ENCODE peak calls at places on chromosomes 5 and 9, in five cellular contexts. One of them, this sample, is unnamed.

GRCh38 chr9:135573124-135573523 is 11.6 kb downstream of the PAEP start:
- DNase-seq in heart left ventricle: no peak
- DNase-seq in CD8-positive, alpha-beta T cell: no peak
- DNase-seq in HCT116: no peak
- DNase-seq in mucosa of descending colon: no peak
- DNase-seq in this sample: no peak

GRCh38 chr5:151742870-151743294 is 15.5 kb downstream of the ATOX1 start:
- DNase-seq in CD8-positive, alpha-beta T cell: no peak
- DNase-seq in heart left ventricle: no peak
- DNase-seq in mucosa of descending colon: peak; percentile 41
- DNase-seq in HCT116: peak; percentile 56
- DNase-seq in this sample: peak; percentile 79

GRCh38 chr9:84590706-84591105 is 78.8 kb upstream of the NTRK2 start:
- DNase-seq in HCT116: no peak
- DNase-seq in heart left ventricle: no peak
- DNase-seq in mucosa of descending colon: no peak
- DNase-seq in CD8-positive, alpha-beta T cell: no peak
- DNase-seq in this sample: no peak

GRCh38 chr5:133370281-133370890 is 242.0 kb downstream of the FSTL4 start:
- DNase-seq in heart left ventricle: no peak
- DNase-seq in CD8-positive, alpha-beta T cell: no peak
- DNase-seq in mucosa of descending colon: no peak
- DNase-seq in HCT116: no peak
- DNase-seq in this sample: no peak

GRCh38 chr5:42579320-42579719 is 156.1 kb downstream of the GHR start:
- DNase-seq in CD8-positive, alpha-beta T cell: no peak
- DNase-seq in heart left ventricle: no peak
- DNase-seq in HCT116: no peak
- DNase-seq in mucosa of descending colon: no peak
- DNase-seq in this sample: no peak

GRCh38 chr5:124212949-124213348 is 533.5 kb downstream of the ZNF608 start:
- DNase-seq in CD8-positive, alpha-beta T cell: no peak
- DNase-seq in mucosa of descending colon: no peak
- DNase-seq in HCT116: no peak
- DNase-seq in heart left ventricle: no peak
- DNase-seq in this sample: no peak

GRCh38 chr5:109105631-109106267 is 304.0 kb downstream of the PJA2 start:
- DNase-seq in CD8-positive, alpha-beta T cell: no peak
- DNase-seq in HCT116: no peak
- DNase-seq in heart left ventricle: no peak
- DNase-seq in mucosa of descending colon: no peak
- DNase-seq in this sample: peak; percentile 81

GRCh38 chr5:107776506-107776905 is 105.8 kb upstream of the EFNA5 start:
- DNase-seq in mucosa of descending colon: no peak
- DNase-seq in HCT116: no peak
- DNase-seq in CD8-positive, alpha-beta T cell: no peak
- DNase-seq in heart left ventricle: no peak
- DNase-seq in this sample: no peak

GRCh38 chr5:140821375-140822280 is at the start of gene PCDHA5:
- DNase-seq in CD8-positive, alpha-beta T cell: no peak
- DNase-seq in heart left ventricle: no peak
- DNase-seq in mucosa of descending colon: peak; percentile 26
- DNase-seq in HCT116: no peak
- DNase-seq in this sample: peak; percentile 7

GRCh38 chr9:95197692-95198271 is 119.7 kb downstream of the FANCC start:
- DNase-seq in heart left ventricle: no peak
- DNase-seq in mucosa of descending colon: no peak
- DNase-seq in HCT116: no peak
- DNase-seq in CD8-positive, alpha-beta T cell: no peak
- DNase-seq in this sample: peak; percentile 62

GRCh38 chr9:120777229-120777628 is 16.0 kb downstream of the FBXW2 start:
- DNase-seq in heart left ventricle: no peak
- DNase-seq in CD8-positive, alpha-beta T cell: no peak
- DNase-seq in HCT116: no peak
- DNase-seq in mucosa of descending colon: no peak
- DNase-seq in this sample: no peak

GRCh38 chr9:121708768-121709488 is 57.5 kb downstream of the DAB2IP start:
- DNase-seq in heart left ventricle: no peak
- DNase-seq in HCT116: no peak
- DNase-seq in mucosa of descending colon: peak; percentile 50
- DNase-seq in CD8-positive, alpha-beta T cell: no peak
- DNase-seq in this sample: no peak

GRCh38 chr9:27371382-27371781 is 74.4 kb upstream of the EQTN start:
- DNase-seq in HCT116: peak; percentile 22
- DNase-seq in heart left ventricle: no peak
- DNase-seq in mucosa of descending colon: peak; percentile 73
- DNase-seq in CD8-positive, alpha-beta T cell: no peak
- DNase-seq in this sample: no peak

GRCh38 chr5:98334946-98335345 is 438.5 kb upstream of the RGMB start:
- DNase-seq in CD8-positive, alpha-beta T cell: no peak
- DNase-seq in heart left ventricle: no peak
- DNase-seq in mucosa of descending colon: no peak
- DNase-seq in HCT116: no peak
- DNase-seq in this sample: no peak

GRCh38 chr9:95696701-95697100 is 178.8 kb upstream of the ERCC6L2 start:
- DNase-seq in CD8-positive, alpha-beta T cell: no peak
- DNase-seq in mucosa of descending colon: peak; percentile 58
- DNase-seq in HCT116: no peak
- DNase-seq in heart left ventricle: no peak
- DNase-seq in this sample: no peak

GRCh38 chr5:122846051-122846567 is 696 bp downstream of the SNX24 start:
- DNase-seq in mucosa of descending colon: no peak
- DNase-seq in CD8-positive, alpha-beta T cell: no peak
- DNase-seq in heart left ventricle: no peak
- DNase-seq in HCT116: no peak
- DNase-seq in this sample: peak; percentile 73

GRCh38 chr9:133628766-133629165 is 7.4 kb upstream of the DBH start:
- DNase-seq in mucosa of descending colon: no peak
- DNase-seq in CD8-positive, alpha-beta T cell: no peak
- DNase-seq in heart left ventricle: no peak
- DNase-seq in HCT116: no peak
- DNase-seq in this sample: no peak

GRCh38 chr5:151497391-151498002 is 50.1 kb downstream of the SLC36A1 start:
- DNase-seq in mucosa of descending colon: no peak
- DNase-seq in HCT116: no peak
- DNase-seq in CD8-positive, alpha-beta T cell: no peak
- DNase-seq in heart left ventricle: no peak
- DNase-seq in this sample: no peak

GRCh38 chr5:115573133-115573532 is 28.6 kb upstream of the FEM1C start:
- DNase-seq in mucosa of descending colon: no peak
- DNase-seq in CD8-positive, alpha-beta T cell: no peak
- DNase-seq in heart left ventricle: no peak
- DNase-seq in HCT116: no peak
- DNase-seq in this sample: peak; percentile 83

GRCh38 chr5:88889165-88890069 is 6.4 kb upstream of the MEF2C start:
- DNase-seq in CD8-positive, alpha-beta T cell: no peak
- DNase-seq in mucosa of descending colon: peak; percentile 48
- DNase-seq in heart left ventricle: peak; percentile 75
- DNase-seq in HCT116: no peak
- DNase-seq in this sample: peak; percentile 40

GRCh38 chr5:19928556-19929421 is 59.2 kb downstream of the CDH18 start:
- DNase-seq in heart left ventricle: no peak
- DNase-seq in HCT116: no peak
- DNase-seq in mucosa of descending colon: no peak
- DNase-seq in CD8-positive, alpha-beta T cell: no peak
- DNase-seq in this sample: peak; percentile 87

GRCh38 chr5:112917453-112918005 is 4.5 kb downstream of the REEP5 start:
- DNase-seq in HCT116: no peak
- DNase-seq in heart left ventricle: no peak
- DNase-seq in mucosa of descending colon: no peak
- DNase-seq in CD8-positive, alpha-beta T cell: no peak
- DNase-seq in this sample: no peak

GRCh38 chr5:155728857-155729683 is 597.9 kb upstream of the SGCD start:
- DNase-seq in mucosa of descending colon: no peak
- DNase-seq in HCT116: no peak
- DNase-seq in heart left ventricle: peak; percentile 33
- DNase-seq in CD8-positive, alpha-beta T cell: no peak
- DNase-seq in this sample: no peak

DNA sequence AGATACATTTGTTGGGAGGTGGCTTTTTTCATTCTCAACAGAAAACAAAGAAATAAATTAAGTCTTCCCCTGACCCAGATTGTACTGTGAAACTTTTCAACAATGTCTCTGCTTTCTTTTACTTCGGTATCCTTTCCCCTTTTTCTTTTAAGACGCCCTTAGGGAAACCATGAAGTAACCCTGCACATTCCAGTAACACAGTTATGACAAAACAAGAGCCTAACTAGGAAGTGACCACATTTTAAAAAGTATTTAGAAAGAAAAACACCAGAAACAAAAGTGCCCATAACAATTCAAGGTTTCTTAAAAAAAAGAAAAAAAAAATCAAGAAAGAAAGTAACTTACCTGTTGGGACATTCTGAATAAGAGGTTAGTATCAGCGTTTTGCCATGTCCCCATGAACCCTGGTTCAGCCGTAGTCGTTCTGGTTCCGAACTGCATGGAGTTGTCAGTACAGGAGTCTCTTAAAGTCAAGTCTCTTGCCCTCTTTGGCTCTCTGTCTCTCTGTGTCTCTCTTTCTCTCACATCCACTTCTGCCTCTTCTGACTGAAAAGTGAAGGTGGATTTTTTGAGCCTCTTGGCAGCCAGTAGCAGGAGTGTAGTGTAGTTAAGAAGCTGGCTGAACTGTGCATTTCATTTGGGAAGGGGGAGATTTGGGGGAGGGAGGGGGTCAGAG is 142.9 kb downstream of the BNC2 start:
- DNase-seq in heart left ventricle: no peak
- DNase-seq in mucosa of descending colon: no peak
- DNase-seq in HCT116: no peak
- DNase-seq in CD8-positive, alpha-beta T cell: no peak
- DNase-seq in this sample: peak; percentile 65
- H3K4me3 ChIP-seq in heart left ventricle: peak overlapping the region; percentile 62
- H3K4me3 ChIP-seq in mucosa of descending colon: no peak overlapping the region
- H3K4me3 ChIP-seq in HCT116: no peak overlapping the region
- H3K4me3 ChIP-seq in CD8-positive, alpha-beta T cell: no peak overlapping the region
- H3K4me3 ChIP-seq in this sample: peak overlapping the region; percentile 76

DNA sequence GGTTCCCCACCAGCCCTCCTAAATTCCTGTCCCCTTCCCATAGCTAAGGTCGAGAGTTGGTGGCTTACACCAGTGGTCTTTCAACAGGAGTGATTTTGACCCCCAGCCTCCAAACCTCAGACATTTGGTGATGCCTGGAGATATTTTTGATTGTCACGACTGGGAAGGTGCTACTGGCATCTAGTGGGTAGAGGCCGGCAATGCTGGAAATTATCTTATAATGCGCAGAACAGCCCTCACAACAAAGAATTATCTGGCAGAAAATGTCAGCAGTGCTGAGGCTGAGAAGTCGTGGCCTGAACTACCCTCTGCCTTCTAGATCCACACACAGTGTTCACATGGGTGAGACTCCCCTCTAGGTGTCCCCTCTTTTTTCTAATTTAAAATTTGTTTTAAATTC is 69.6 kb downstream of the IL31RA start:
- DNase-seq in HCT116: no peak
- DNase-seq in heart left ventricle: no peak
- DNase-seq in mucosa of descending colon: no peak
- DNase-seq in CD8-positive, alpha-beta T cell: no peak
- DNase-seq in this sample: peak; percentile 46
- TF ChIP-seq CTCF in HCT116: peak; percentile 47
- TF ChIP-seq CTCF in heart left ventricle: no peak
- TF ChIP-seq CTCF in mucosa of descending colon: no peak
- TF ChIP-seq CTCF in CD8-positive, alpha-beta T cell: no peak
- TF ChIP-seq CTCF in this sample: peak; percentile 67

DNA sequence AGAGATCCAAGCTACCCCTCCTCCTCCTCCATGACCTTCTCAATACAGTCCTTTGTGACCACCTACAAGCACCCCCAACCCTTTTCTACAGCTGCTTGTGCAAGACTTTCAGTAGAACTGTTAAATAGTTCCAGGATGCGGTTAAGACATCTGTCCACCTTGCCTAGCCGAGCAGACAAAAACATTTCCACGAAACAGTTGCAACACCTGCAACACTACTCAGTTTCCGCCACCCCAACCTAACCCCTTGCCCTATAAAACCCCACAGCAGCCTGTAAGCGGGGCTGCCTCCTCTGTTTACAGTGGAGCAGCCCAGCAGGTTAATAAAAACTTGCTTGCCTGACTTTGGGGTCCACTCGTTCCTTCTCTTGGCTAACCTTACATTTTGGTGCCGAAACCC is 1803.5 kb upstream of the CDH6 start:
- DNase-seq in CD8-positive, alpha-beta T cell: no peak
- DNase-seq in mucosa of descending colon: no peak
- DNase-seq in HCT116: no peak
- DNase-seq in heart left ventricle: no peak
- DNase-seq in this sample: no peak
- H3K4me3 ChIP-seq in CD8-positive, alpha-beta T cell: no peak overlapping the region
- H3K4me3 ChIP-seq in mucosa of descending colon: no peak overlapping the region
- H3K4me3 ChIP-seq in HCT116: no peak overlapping the region
- H3K4me3 ChIP-seq in heart left ventricle: no peak overlapping the region
- H3K4me3 ChIP-seq in this sample: no peak overlapping the region

GRCh38 chr5:96614110-96614691 is 48.0 kb upstream of the CAST start:
- DNase-seq in mucosa of descending colon: peak; percentile 88
- DNase-seq in heart left ventricle: peak; percentile 60
- DNase-seq in HCT116: peak; percentile 79
- DNase-seq in CD8-positive, alpha-beta T cell: peak; percentile 24
- DNase-seq in this sample: peak; percentile 96
- TF ChIP-seq CTCF in mucosa of descending colon: no peak
- TF ChIP-seq CTCF in heart left ventricle: peak; percentile 38
- TF ChIP-seq CTCF in HCT116: peak; percentile 35
- TF ChIP-seq CTCF in CD8-positive, alpha-beta T cell: peak; percentile 64
- TF ChIP-seq CTCF in this sample: peak; percentile 68